ENCODE peak calls at places on chromosomes 2 and 18, in six cellular contexts. A is epithelial cell of prostate; S is coronary artery; K is CD8-positive, alpha-beta T cell; F is astrocyte; Y is RWPE1. W is an unnamed sample.

GRCh38 chr18:63262369-63263335 is 56.9 kb downstream of the BCL2 start:
- DNase-seq in F (no peak), S (peak; percentile 93), A (no peak), Y (no peak), K (no peak), W (no peak)

GRCh38 chr2:127598711-127599110 is 47.2 kb upstream of the GPR17 start:
- DNase-seq in F (no peak), S (no peak), K (no peak), A (no peak), Y (no peak), W (no peak)

GRCh38 chr2:95298471-95299111 is 1.4 kb downstream of the KCNIP3 start:
- DNase-seq in K (no peak), F (no peak), Y (no peak), A (no peak), S (no peak), W (no peak)

GRCh38 chr2:59196511-59196910 is 955.4 kb upstream of the FANCL start:
- DNase-seq in S (no peak), Y (no peak), F (no peak), A (no peak), K (no peak), W (no peak)

GRCh38 chr18:46939998-46940571 is 22.7 kb downstream of the KATNAL2 start:
- DNase-seq in S (no peak), F (no peak), A (no peak), K (no peak), Y (no peak), W (no peak)

GRCh38 chr2:55869637-55870325 is 53.8 kb downstream of the EFEMP1 start:
- DNase-seq in S (no peak), F (peak; percentile 79), Y (no peak), A (no peak), K (no peak), W (no peak)

GRCh38 chr2:8684885-8685696 is 3.2 kb downstream of the ID2 start:
- DNase-seq in F (peak; percentile 36), S (peak; percentile 87), Y (no peak), A (no peak), K (peak; percentile 72), W (peak; percentile 71)

GRCh38 chr2:176812376-176812775 is 400.2 kb upstream of the HNRNPA3 start:
- DNase-seq in Y (no peak), K (no peak), S (no peak), A (no peak), F (no peak), W (no peak)

GRCh38 chr2:119180891-119181290 is 22.3 kb upstream of the C1QL2 start:
- DNase-seq in F (no peak), S (no peak), A (no peak), Y (no peak), K (no peak), W (no peak)

GRCh38 chr2:98570356-98570755 is 38.0 kb downstream of the COA5 start:
- DNase-seq in K (no peak), A (no peak), F (no peak), Y (no peak), S (no peak), W (no peak)

GRCh38 chr2:68203587-68203986 is 45.9 kb downstream of the PNO1 start:
- DNase-seq in A (no peak), F (no peak), K (no peak), S (no peak), Y (no peak), W (no peak)

GRCh38 chr2:239316562-239317465 is 84.0 kb downstream of the HDAC4 start:
- DNase-seq in K (no peak), Y (no peak), S (peak; percentile 79), F (peak; percentile 52), A (no peak), W (peak; percentile 57)

GRCh38 chr2:120587326-120587996 is 148.2 kb upstream of the GLI2 start:
- DNase-seq in K (no peak), F (no peak), S (no peak), Y (no peak), A (no peak), W (no peak)

GRCh38 chr2:9021563-9022211 is 18.2 kb upstream of the MBOAT2 start:
- DNase-seq in K (no peak), S (no peak), F (no peak), A (no peak), Y (no peak), W (no peak)

GRCh38 chr2:232027530-232027929 is 66.0 kb downstream of the DIS3L2 start:
- DNase-seq in S (no peak), K (no peak), Y (no peak), A (no peak), F (no peak), W (no peak)

GRCh38 chr2:69554981-69555380 is 88.6 kb downstream of the AAK1 start:
- DNase-seq in Y (no peak), F (no peak), S (no peak), K (no peak), A (no peak), W (no peak)

GRCh38 chr2:232979871-232980461 is 33.1 kb downstream of the NGEF start:
- DNase-seq in S (no peak), A (peak; percentile 14), F (peak; percentile 72), Y (peak; percentile 74), K (peak; percentile 36), W (peak; percentile 81)

GRCh38 chr2:117917223-117917917 is 96.5 kb downstream of the CCDC93 start:
- DNase-seq in F (no peak), Y (no peak), S (no peak), K (no peak), A (no peak), W (peak; percentile 87)

GRCh38 chr18:78634061-78634696 is 345.4 kb upstream of the SALL3 start:
- DNase-seq in F (no peak), Y (no peak), A (no peak), K (no peak), S (no peak), W (no peak)

GRCh38 chr2:127061377-127062273 is 45.3 kb downstream of the BIN1 start:
- DNase-seq in S (no peak), A (no peak), Y (no peak), F (no peak), K (no peak), W (no peak)

GRCh38 chr2:127859712-127860085 is 1.7 kb upstream of the POLR2D start:
- DNase-seq in F (no peak), S (no peak), Y (peak; percentile 89), A (peak; percentile 51), K (peak; percentile 76), W (peak; percentile 79)

GRCh38 chr2:71940695-71941094 is 207.0 kb downstream of the CYP26B1 start:
- DNase-seq in K (no peak), A (no peak), Y (no peak), F (no peak), S (peak; percentile 70), W (peak; percentile 84)

GRCh38 chr18:10908760-10909159 is 240.6 kb downstream of the PIEZO2 start:
- DNase-seq in K (no peak), F (no peak), Y (no peak), A (no peak), S (no peak), W (no peak)

GRCh38 chr2:112877423-112877822 is 33.5 kb upstream of the IL37 start:
- DNase-seq in A (peak; percentile 64), S (no peak), Y (peak; percentile 92), K (no peak), F (peak; percentile 60), W (no peak)

GRCh38 chr2:90207454-90208058 is 1516.1 kb downstream of the RPIA start:
- DNase-seq in F (no peak), S (no peak), Y (peak; percentile 59), A (no peak), K (no peak), W (peak; percentile 25)

GRCh38 chr2:117199511-117199910 is 615.0 kb upstream of the DDX18 start:
- DNase-seq in F (no peak), K (no peak), A (no peak), Y (no peak), S (no peak), W (no peak)

GRCh38 chr2:154507186-154507585 is 191.3 kb upstream of the KCNJ3 start:
- DNase-seq in Y (no peak), K (no peak), A (no peak), F (no peak), S (no peak), W (no peak)

GRCh38 chr2:64179582-64180321 is 35.5 kb upstream of the PELI1 start:
- DNase-seq in F (no peak), A (no peak), S (no peak), K (no peak), Y (no peak), W (no peak)

GRCh38 chr2:43038720-43039099 is 187.7 kb downstream of the ZFP36L2 start:
- DNase-seq in Y (no peak), K (no peak), S (no peak), A (no peak), F (no peak), W (no peak)
- H3K27ac ChIP-seq in Y (peak overlapping the region; percentile 97), K (no peak overlapping the region), S (peak overlapping the region; percentile 40), A (peak overlapping the region; percentile 85), F (no peak overlapping the region), W (no peak overlapping the region)

DNA sequence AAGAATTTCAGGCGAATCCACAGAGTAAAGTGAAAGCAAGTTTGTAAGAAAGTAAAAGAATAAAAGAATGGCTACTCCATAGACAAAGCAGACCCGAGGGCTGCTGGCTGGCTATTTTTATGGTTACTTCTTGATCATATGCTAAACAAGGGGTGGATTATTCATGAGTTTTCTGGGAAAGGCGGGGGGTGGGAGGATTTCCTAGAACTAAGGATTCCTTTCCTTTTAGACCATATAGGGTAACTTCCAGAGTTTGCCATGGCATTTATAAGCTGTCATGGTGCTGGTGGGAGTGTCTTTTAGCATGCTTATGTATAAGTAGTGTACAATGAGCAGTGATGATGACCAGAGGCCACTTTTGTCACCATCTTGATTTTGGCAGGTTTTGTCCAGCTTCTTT is 59.8 kb downstream of the SLC4A3 start:
- DNase-seq in F (peak; percentile 87), A (no peak), K (no peak), Y (no peak), S (no peak), W (no peak)
- H3K27ac ChIP-seq in F (peak overlapping the region; percentile 97), A (peak overlapping the region; percentile 99), K (no peak overlapping the region), Y (peak overlapping the region; percentile 90), S (peak overlapping the region; percentile 24), W (no peak overlapping the region)

GRCh38 chr2:180743412-180743811 is 237.0 kb upstream of the UBE2E3 start:
- DNase-seq in K (no peak), A (no peak), F (no peak), Y (no peak), S (no peak), W (no peak)

GRCh38 chr2:180735799-180736198 is 244.6 kb upstream of the UBE2E3 start:
- DNase-seq in K (no peak), S (no peak), A (no peak), F (no peak), Y (no peak), W (no peak)

GRCh38 chr2:180734382-180734781 is 246.0 kb upstream of the UBE2E3 start:
- DNase-seq in F (peak; percentile 24), Y (no peak), A (no peak), K (no peak), S (no peak), W (no peak)

GRCh38 chr2:180742809-180743208 is 237.6 kb upstream of the UBE2E3 start:
- DNase-seq in Y (peak; percentile 76), K (no peak), A (peak; percentile 40), F (peak; percentile 22), S (no peak), W (no peak)

GRCh38 chr2:180739070-180739469 is 241.3 kb upstream of the UBE2E3 start:
- DNase-seq in F (no peak), A (no peak), K (no peak), Y (no peak), S (no peak), W (no peak)
- H3K27ac ChIP-seq in F (no peak overlapping the region), A (no peak overlapping the region), K (no peak overlapping the region), Y (no peak overlapping the region), S (no peak overlapping the region), W (no peak overlapping the region)

GRCh38 chr2:60766283-60766682 is 10.2 kb downstream of the PAPOLG start:
- DNase-seq in F (no peak), Y (no peak), S (no peak), K (no peak), A (no peak), W (no peak)
- H3K27ac ChIP-seq in F (no peak overlapping the region), Y (no peak overlapping the region), S (no peak overlapping the region), K (no peak overlapping the region), A (no peak overlapping the region), W (no peak overlapping the region)

W was measured in small intestine.